ENCODE peak calls at places on chromosomes 12 and 14, in four cellular contexts. E, S, A and R are unnamed samples.

GRCh38 chr14:68960123-68960522 is 19.0 kb downstream of the ACTN1 start:
- DNase-seq in A (no peak), S (no peak), E (no peak), R (no peak)

GRCh38 chr14:60861545-60862147 is 119.2 kb downstream of the TRMT5 start:
- DNase-seq in S (no peak), E (no peak), A (no peak), R (no peak)

GRCh38 chr14:67938046-67938445 is 118.5 kb downstream of the RAD51B start:
- DNase-seq in E (no peak), S (no peak), A (no peak), R (no peak)

GRCh38 chr12:116150001-116150400 is 127.5 kb downstream of the MED13L start:
- DNase-seq in E (no peak), S (no peak), A (no peak), R (no peak)

GRCh38 chr14:52918486-52918885 is 32.4 kb downstream of the FERMT2 start:
- DNase-seq in A (no peak), E (no peak), S (peak; percentile 78), R (no peak)

GRCh38 chr14:46661728-46662127 is 10.1 kb upstream of the RPL10L start:
- DNase-seq in E (no peak), A (no peak), S (no peak), R (no peak)

GRCh38 chr14:98404811-98405210 is 867.2 kb downstream of the BCL11B start:
- DNase-seq in S (no peak), E (no peak), A (no peak), R (no peak)

GRCh38 chr14:67554341-67554740 is 21.3 kb downstream of the PLEKHH1 start:
- DNase-seq in S (no peak), E (no peak), A (no peak), R (no peak)

GRCh38 chr12:32051511-32052299 is 54.9 kb upstream of the BICD1 start:
- DNase-seq in A (no peak), S (peak; percentile 80), E (no peak), R (no peak)

GRCh38 chr14:60657609-60657983 is 8.3 kb upstream of the SIX1 start:
- DNase-seq in E (no peak), A (no peak), S (no peak), R (no peak)

GRCh38 chr12:112973712-112974305 is 4.5 kb upstream of the OAS2 start:
- DNase-seq in E (no peak), A (no peak), S (no peak), R (no peak)

GRCh38 chr12:116864371-116865160 is 16.7 kb downstream of the HRK start:
- DNase-seq in A (no peak), S (no peak), E (no peak), R (no peak)

GRCh38 chr12:27936196-27936595 is 36.3 kb downstream of the PTHLH start:
- DNase-seq in E (no peak), A (no peak), S (no peak), R (no peak)

GRCh38 chr12:95626854-95627253 is 75.6 kb upstream of the USP44 start:
- DNase-seq in E (no peak), A (no peak), S (no peak), R (no peak)

GRCh38 chr14:93712079-93712837 is 76.0 kb downstream of the PRIMA1 start:
- DNase-seq in A (no peak), E (no peak), S (no peak), R (no peak)

GRCh38 chr12:32535260-32535999 is 136.1 kb downstream of the FGD4 start:
- DNase-seq in S (no peak), A (peak; percentile 88), E (peak; percentile 84), R (peak; percentile 78)

GRCh38 chr12:76552343-76552938 is 7.1 kb downstream of the OSBPL8 start:
- DNase-seq in E (no peak), S (no peak), A (no peak), R (no peak)

GRCh38 chr12:46693518-46693917 is 132.3 kb downstream of the SLC38A4 start:
- DNase-seq in E (no peak), S (no peak), A (no peak), R (no peak)

GRCh38 chr14:53327716-53328115 is 174.6 kb upstream of the DDHD1 start:
- DNase-seq in E (no peak), S (no peak), A (no peak), R (no peak)

GRCh38 chr12:80044694-80045046 is 54.7 kb upstream of the OTOGL start:
- DNase-seq in S (no peak), E (no peak), A (no peak), R (no peak)

GRCh38 chr14:23069413-23069806 is 12.1 kb upstream of the CDH24 start:
- DNase-seq in A (no peak), S (no peak), E (no peak), R (no peak)

GRCh38 chr12:24915501-24915900 is 33.4 kb downstream of the BCAT1 start:
- DNase-seq in A (no peak), E (no peak), S (no peak), R (no peak)

GRCh38 chr12:24177889-24178288 is 228.4 kb upstream of the SOX5 start:
- DNase-seq in A (no peak), S (no peak), E (no peak), R (no peak)

GRCh38 chr12:1405619-1406018 is 188.8 kb downstream of the FBXL14 start:
- DNase-seq in A (no peak), E (no peak), S (no peak), R (no peak)

GRCh38 chr14:99780690-99781089 is 12.5 kb upstream of the EML1 start:
- DNase-seq in S (no peak), E (no peak), A (no peak), R (no peak)

GRCh38 chr14:31449971-31450610 is 7.2 kb downstream of the DTD2 start:
- DNase-seq in A (no peak), E (no peak), S (peak; percentile 15), R (no peak)

GRCh38 chr12:69509308-69509736 is 39.1 kb downstream of the FRS2 start:
- DNase-seq in A (no peak), E (no peak), S (no peak), R (no peak)

GRCh38 chr14:57502581-57503254 is 9.1 kb upstream of the CCDC198 start:
- DNase-seq in E (no peak), A (no peak), S (no peak), R (no peak)

DNA sequence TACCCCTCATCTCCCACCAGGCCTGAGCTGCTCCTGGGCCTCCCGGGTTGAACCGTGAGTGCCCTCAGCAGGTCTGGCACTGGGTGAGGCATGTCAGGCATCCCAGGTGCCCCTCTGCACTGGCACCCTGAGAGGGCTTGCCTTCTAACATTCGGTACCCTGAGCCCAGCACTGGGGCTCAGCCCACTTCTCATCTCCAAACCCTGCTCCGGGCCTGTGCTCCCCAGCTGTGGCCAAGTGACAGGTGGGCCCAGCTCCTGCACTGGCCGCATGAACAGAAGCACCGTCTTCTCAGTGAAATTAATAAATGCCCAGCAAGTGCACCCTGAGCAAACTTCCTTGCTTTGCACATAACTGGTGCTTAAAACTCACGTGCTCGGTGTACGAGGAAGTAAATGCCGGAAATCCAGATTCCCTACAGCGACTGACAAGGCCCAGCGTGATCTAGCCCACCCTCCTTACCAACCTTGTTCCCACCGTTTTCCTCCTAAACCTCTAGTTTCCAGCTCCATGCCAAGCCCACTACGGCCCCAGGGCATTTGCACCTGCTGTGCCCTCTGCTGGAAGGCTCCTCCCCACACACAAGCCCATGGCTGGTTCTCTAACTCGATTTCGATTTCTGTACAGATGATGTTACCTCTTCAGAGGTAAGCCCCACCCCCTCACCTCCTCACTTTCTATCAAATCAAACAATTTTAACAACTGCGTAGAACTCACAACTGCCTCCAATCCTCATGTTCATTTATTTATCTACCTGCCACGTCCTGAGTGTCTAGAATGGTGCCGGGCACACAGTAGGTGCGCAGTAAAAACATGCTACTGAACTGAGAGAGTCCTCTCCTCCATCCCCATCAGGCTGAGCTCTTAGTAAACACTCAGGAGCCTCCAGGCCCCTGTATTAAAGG is 115.3 kb upstream of the NCOR2 start:
- DNase-seq in A (no peak), E (no peak), S (no peak), R (no peak)
- H3K4me1 ChIP-seq in A (peaks cover 63% of the 10 kb centered on the region), E (peaks cover 20% of the 10 kb centered on the region), S (peaks cover 91% of the 10 kb centered on the region), R (peaks cover 4% of the 10 kb centered on the region)

DNA sequence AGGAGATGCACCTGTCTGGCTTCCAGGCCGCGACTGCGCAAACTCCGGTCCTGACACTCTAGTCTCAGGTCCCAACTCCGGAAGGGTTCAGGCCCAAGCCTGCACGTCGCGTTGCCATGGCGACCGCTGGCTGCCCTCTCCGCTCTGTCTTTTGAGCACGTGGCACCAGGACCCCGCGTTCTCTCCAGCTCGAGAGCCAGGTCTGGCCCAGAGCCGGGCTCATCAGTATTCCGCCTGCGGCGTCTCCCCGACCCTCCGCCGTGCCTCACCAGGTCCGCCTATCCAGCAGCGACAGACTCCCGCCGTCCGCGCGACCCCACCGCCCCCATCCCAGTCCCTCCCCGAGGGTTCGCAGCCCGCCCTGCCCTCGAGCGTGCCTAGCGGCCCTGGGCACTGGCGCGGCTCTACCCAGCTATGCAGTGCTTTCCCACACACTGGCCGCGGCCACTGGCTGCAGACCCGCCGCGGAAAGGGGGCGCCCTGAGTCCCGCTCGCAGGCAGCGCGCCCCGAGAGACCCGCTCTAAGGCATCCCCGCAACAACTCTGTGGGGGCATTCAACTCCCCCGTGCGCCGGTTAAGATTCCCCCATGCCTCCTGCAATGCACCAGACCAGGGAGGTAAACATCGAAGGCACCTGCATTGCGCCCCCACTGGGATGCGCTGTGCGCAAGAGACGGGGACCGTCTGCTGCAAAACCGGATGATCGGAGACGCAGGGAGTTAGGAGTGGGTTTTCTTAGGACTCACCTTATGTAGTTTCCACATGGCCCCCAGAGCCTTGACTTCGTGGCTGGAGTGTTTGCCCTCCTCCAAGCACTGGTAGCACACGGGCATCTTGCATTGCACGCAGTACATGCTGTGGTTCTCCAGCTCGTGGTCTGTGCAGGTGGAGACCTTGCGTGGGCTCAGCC is 1.3 kb downstream of the TRIM9 start:
- DNase-seq in A (no peak), E (peak; percentile 54), S (no peak), R (peak; percentile 38)
- TF ChIP-seq CTCF in A (no peak), E (peak; percentile 41), S (peak; percentile 23), R (no peak)

GRCh38 chr14:76768201-76768656 is 7.0 kb downstream of the VASH1 start:
- DNase-seq in E (peak; percentile 49), A (peak; percentile 40), S (no peak), R (no peak)

GRCh38 chr14:76763362-76764041 is 2.2 kb downstream of the VASH1 start:
- DNase-seq in A (no peak), S (no peak), E (no peak), R (no peak)

GRCh38 chr14:76767681-76768055 is 6.4 kb downstream of the VASH1 start:
- DNase-seq in E (no peak), S (no peak), A (no peak), R (no peak)

GRCh38 chr14:76762617-76763361 is 1.5 kb downstream of the VASH1 start:
- DNase-seq in S (no peak), A (no peak), E (no peak), R (peak; percentile 26)

DNA sequence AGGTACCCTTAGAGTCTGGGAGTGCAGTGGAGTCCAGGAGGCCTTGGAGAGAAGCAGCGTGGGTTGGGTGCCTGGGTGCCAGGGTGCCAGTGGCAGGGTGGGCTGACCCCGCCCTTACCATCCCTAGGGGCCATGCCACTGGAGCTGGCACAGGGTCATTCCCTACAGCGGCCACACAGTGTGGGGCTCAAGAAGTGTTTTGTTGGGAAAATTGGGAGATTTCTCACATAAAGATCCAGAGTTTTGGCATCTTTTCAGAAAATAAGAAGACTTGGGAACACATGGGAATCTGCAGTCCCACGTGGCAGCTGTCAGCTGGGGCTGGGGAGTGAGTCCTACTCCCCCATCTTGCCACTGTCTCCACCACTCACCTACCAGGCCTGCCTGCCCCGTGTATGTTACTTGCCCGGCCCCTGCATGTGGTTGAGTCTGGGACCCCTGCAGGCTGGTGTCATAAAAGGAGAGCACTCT is 4.2 kb downstream of the VASH1 start:
- DNase-seq in S (no peak), A (no peak), E (no peak), R (no peak)
- H3K4me1 ChIP-seq in S (no peaks in the 10 kb centered on the region), A (peaks cover 31% of the 10 kb centered on the region), E (peaks cover 14% of the 10 kb centered on the region), R (peaks cover 17% of the 10 kb centered on the region)

GRCh38 chr14:106879241-106879640 is 1352.9 kb downstream of the TMEM121 start:
- DNase-seq in E (peak; percentile 72), A (peak; percentile 63), S (no peak), R (peak; percentile 59)

GRCh38 chr14:106877527-106877926 is 1351.1 kb downstream of the TMEM121 start:
- DNase-seq in S (no peak), E (no peak), A (no peak), R (no peak)

GRCh38 chr14:106883218-106883692 is 1356.9 kb downstream of the TMEM121 start:
- DNase-seq in S (no peak), E (no peak), A (no peak), R (peak; percentile 59)
- TF ChIP-seq CTCF in S (peak; percentile 25), E (no peak), A (peak; percentile 39), R (no peak)